ENCODE peak calls at places on chromosomes 12 and 14, in six cellular contexts. O, K, P, V, A and G are unnamed samples.

GRCh38 chr14:30322819-30323218 is 236.1 kb upstream of the G2E3 start:
- DNase-seq in A (no peak), V (no peak), O (no peak), P (no peak), K (no peak), G (no peak)

GRCh38 chr12:77108707-77109106 is 43.3 kb upstream of the E2F7 start:
- DNase-seq in K (no peak), P (no peak), O (no peak), V (no peak), A (no peak), G (no peak)

GRCh38 chr12:57033428-57033827 is 16.5 kb downstream of the MYO1A start:
- DNase-seq in A (no peak), V (no peak), O (no peak), K (no peak), P (no peak), G (no peak)

GRCh38 chr14:64604854-64605253 is 55.1 kb downstream of the PPP1R36 start:
- DNase-seq in K (no peak), A (no peak), V (no peak), P (no peak), O (no peak), G (no peak)

GRCh38 chr12:62731378-62731710 is 203.6 kb downstream of the PPM1H start:
- DNase-seq in O (no peak), K (no peak), P (no peak), V (no peak), A (no peak), G (no peak)

GRCh38 chr12:108296933-108297332 is 42.2 kb downstream of the CMKLR1 start:
- DNase-seq in K (no peak), O (no peak), P (no peak), A (no peak), V (no peak), G (no peak)

GRCh38 chr12:24848941-24849477 is 99.9 kb downstream of the BCAT1 start:
- DNase-seq in V (no peak), K (no peak), P (no peak), A (peak; percentile 89), O (no peak), G (no peak)

GRCh38 chr12:43306066-43306465 is 245.9 kb downstream of the ADAMTS20 start:
- DNase-seq in P (no peak), K (no peak), O (no peak), A (peak; percentile 8), V (no peak), G (no peak)

GRCh38 chr12:94230357-94230905 is 82.1 kb downstream of the PLXNC1 start:
- DNase-seq in K (no peak), V (no peak), A (no peak), P (no peak), O (no peak), G (no peak)

GRCh38 chr12:62703011-62703380 is 232.0 kb downstream of the PPM1H start:
- DNase-seq in O (no peak), A (no peak), V (no peak), K (no peak), P (no peak), G (no peak)

GRCh38 chr12:1927051-1927680 is 8.7 kb upstream of the CACNA2D4 start:
- DNase-seq in V (peak; percentile 57), P (no peak), A (no peak), O (peak; percentile 44), K (no peak), G (peak; percentile 41)

GRCh38 chr14:91230363-91231035 is 14.0 kb downstream of the GPR68 start:
- DNase-seq in P (no peak), O (no peak), K (no peak), V (no peak), A (no peak), G (no peak)

GRCh38 chr12:26712892-26713291 is 120.1 kb downstream of the ITPR2 start:
- DNase-seq in O (no peak), P (no peak), V (no peak), A (no peak), K (no peak), G (no peak)

GRCh38 chr14:37623971-37624370 is 28.5 kb downstream of the TTC6 start:
- DNase-seq in V (no peak), A (no peak), P (no peak), K (no peak), O (no peak), G (no peak)

GRCh38 chr14:35480119-35480769 is 53.7 kb upstream of the INSM2 start:
- DNase-seq in V (no peak), K (no peak), A (no peak), O (no peak), P (no peak), G (no peak)

GRCh38 chr12:102571889-102572288 is 91.5 kb upstream of the IGF1 start:
- DNase-seq in P (no peak), O (no peak), V (no peak), K (no peak), A (no peak), G (no peak)

DNA sequence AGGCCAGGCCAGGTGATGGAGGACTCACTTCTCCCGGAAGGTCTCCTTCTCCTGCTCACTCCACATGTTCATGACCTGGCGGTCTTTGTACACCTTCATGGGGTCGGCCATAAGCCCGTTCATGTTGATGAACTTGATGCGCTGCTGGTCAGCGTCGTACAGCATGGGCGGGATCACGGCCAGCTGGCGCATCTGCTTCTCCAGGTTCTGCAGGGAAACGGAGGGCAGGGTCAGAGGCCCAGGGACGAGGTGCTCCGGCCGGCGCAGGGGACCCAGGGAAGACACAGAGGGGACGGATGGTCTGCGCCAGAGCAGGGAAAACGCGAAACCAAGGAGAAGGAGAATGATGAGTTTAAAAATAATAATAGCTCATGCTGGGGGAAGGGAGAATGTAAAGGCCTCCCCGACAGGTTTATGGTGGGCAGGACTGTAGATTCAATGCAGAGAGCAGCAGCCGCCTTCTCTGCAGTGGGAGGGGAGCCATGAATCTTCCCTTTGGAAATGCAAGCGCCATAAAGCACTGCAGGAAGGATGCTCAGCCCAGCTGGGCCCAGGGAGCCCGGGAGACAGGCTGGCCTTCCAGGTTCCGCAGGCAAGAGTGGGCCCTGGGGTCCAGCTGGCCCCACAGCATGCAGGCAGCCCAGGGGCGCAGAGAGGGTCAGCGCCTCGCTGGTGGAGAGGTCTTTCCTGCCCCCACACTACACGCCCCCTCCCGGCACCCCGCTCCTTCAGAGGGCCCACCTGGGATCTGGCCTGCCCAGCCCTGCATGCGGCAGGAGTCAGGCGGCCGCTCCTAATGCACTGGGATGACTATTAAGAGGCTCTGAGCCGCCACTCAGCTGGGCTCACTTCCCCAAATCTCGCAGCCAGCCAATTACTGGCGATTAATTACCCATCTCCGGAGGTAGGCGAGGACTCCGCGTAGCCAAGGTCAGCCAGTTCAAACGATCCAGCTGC is 132.0 kb downstream of the RFLNA start:
- DNase-seq in K (no peak), O (no peak), P (no peak), V (no peak), A (peak; percentile 36), G (no peak)
- H3K4me1 ChIP-seq in K (peaks cover 23% of the 10 kb centered on the region), O (peaks cover 57% of the 10 kb centered on the region), P (peaks cover 23% of the 10 kb centered on the region), V (peaks cover 40% of the 10 kb centered on the region), A (peaks cover 27% of the 10 kb centered on the region), G (peaks cover 54% of the 10 kb centered on the region)

GRCh38 chr14:105168979-105169507 is 467 bp upstream of the JAG2 start:
- DNase-seq in P (no peak), O (no peak), V (no peak), A (peak; percentile 34), K (no peak), G (no peak)
- TF ChIP-seq CTCF in P (peak; percentile 60), O (no peak), V (peak; percentile 14), A (no peak), K (no peak), G (peak; percentile 45)

DNA sequence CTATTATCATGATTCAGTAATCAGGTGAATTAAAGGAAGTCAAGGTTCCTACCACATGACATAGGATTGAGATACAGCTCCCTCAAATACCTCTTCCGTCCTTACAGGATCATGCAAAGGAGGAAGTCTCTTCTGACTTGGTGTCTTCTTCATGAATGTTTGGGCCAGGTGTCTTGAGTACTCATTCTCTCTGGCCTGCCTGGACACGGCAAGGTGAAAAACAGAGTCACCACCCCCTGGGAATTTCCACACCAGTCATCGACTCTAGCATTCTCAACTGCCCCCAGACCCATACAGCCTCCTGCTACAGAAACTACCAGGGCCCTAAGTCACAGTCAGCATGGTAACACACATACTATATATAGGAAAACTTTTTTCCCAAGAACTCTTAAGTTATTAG is 44.9 kb upstream of the LTBP2 start:
- DNase-seq in O (no peak), A (no peak), K (no peak), V (no peak), P (no peak), G (no peak)
- H3K4me1 ChIP-seq in O (peaks cover 3% of the 10 kb centered on the region), A (no peaks in the 10 kb centered on the region), K (peaks cover 3% of the 10 kb centered on the region), V (no peaks in the 10 kb centered on the region), P (no peaks in the 10 kb centered on the region), G (peaks cover 10% of the 10 kb centered on the region)

GRCh38 chr14:52103416-52103815 is 34.6 kb upstream of the NID2 start:
- DNase-seq in K (no peak), V (no peak), O (no peak), P (no peak), A (no peak), G (no peak)
- TF ChIP-seq CTCF in K (no peak), V (no peak), O (no peak), P (no peak), A (no peak), G (no peak)

GRCh38 chr12:107164392-107164791 is 71.0 kb upstream of the CRY1 start:
- DNase-seq in K (no peak), A (no peak), O (no peak), V (no peak), P (no peak), G (no peak)

GRCh38 chr12:107159384-107159900 is 66.1 kb upstream of the CRY1 start:
- DNase-seq in K (no peak), O (no peak), P (peak; percentile 3), A (no peak), V (no peak), G (no peak)

GRCh38 chr12:107167756-107168155 is 74.4 kb upstream of the CRY1 start:
- DNase-seq in K (no peak), V (no peak), P (no peak), A (no peak), O (no peak), G (no peak)

GRCh38 chr12:107165581-107165980 is 72.2 kb upstream of the CRY1 start:
- DNase-seq in K (no peak), P (no peak), V (no peak), A (no peak), O (no peak), G (no peak)

GRCh38 chr12:107163413-107163812 is 70.1 kb upstream of the CRY1 start:
- DNase-seq in O (no peak), A (no peak), P (no peak), K (no peak), V (no peak), G (no peak)
- H3K4me1 ChIP-seq in O (no peaks in the 10 kb centered on the region), A (no peaks in the 10 kb centered on the region), P (no peaks in the 10 kb centered on the region), K (no peaks in the 10 kb centered on the region), V (no peaks in the 10 kb centered on the region), G (no peaks in the 10 kb centered on the region)

DNA sequence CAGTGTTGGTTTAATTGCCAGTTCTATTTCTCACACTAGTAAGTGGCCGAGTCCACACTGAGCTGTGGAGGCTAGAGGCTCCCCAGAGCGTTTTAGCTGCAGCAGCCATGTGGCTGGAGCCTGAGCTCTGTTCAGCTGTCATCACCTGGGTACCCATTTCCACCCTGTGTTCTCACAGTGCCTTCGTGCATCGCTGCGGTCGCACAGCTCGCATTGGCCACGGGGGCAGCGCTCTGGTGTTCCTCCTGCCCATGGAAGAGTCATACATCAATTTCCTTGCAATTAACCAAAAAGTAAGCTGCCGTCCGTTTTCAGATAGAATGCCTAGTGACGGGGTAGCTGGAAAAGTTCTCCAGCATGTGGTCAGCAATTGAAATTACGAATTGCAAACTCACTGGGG is 15.7 kb downstream of the DDX55 start:
- DNase-seq in A (no peak), K (no peak), O (no peak), V (no peak), P (no peak), G (peak; percentile 33)
- TF ChIP-seq CTCF in A (no peak), K (no peak), O (no peak), V (no peak), P (no peak), G (no peak)